ENCODE peak calls at places on chromosome 4, in five cellular contexts. P is activated T-cell treated with anti-CD3 and anti-CD28 coated beads, Interleukin-2, amount 50 U/mL, for 72 hours; X is NCI-H2081 treated with DMSO at 0.1 percent for 48 hours; H is HT1080; Z is T-helper 2 cell. L is an unnamed sample.

GRCh38 chr4:155758500-155759371 is at the start of gene GUCY1B1:
- DNase-seq in P (peak), X (no peak), H (peak), Z (peak), L (peak)

GRCh38 chr4:139619644-139620043 is 46.0 kb upstream of the MGST2 start:
- DNase-seq in P (peak), X (no peak), H (peak), Z (no peak), L (no peak)

GRCh38 chr4:39305902-39306677 is 60.1 kb downstream of the RFC1 start:
- DNase-seq in P (no peak), X (no peak), H (no peak), Z (no peak), L (no peak)

GRCh38 chr4:158829254-158829653 is 60.4 kb downstream of the FNIP2 start:
- DNase-seq in P (no peak), X (no peak), H (no peak), Z (no peak), L (no peak)

GRCh38 chr4:140088317-140088967 is 65.5 kb downstream of the MAML3 start:
- DNase-seq in P (no peak), X (no peak), H (no peak), Z (no peak), L (no peak)

GRCh38 chr4:102139132-102139573 is 206.1 kb downstream of the SLC39A8 start:
- DNase-seq in P (no peak), X (no peak), H (peak), Z (no peak), L (no peak)

GRCh38 chr4:141248029-141248428 is 27.3 kb downstream of the ZNF330 start:
- DNase-seq in P (no peak), X (no peak), H (peak), Z (no peak), L (peak)

GRCh38 chr4:165175879-165176278 is 31.5 kb upstream of the KLHL2 start:
- DNase-seq in P (no peak), X (no peak), H (no peak), Z (no peak), L (no peak)

GRCh38 chr4:183355405-183355804 is 33.2 kb upstream of the CLDN24 start:
- DNase-seq in P (no peak), X (no peak), H (peak), Z (no peak), L (no peak)

GRCh38 chr4:57070461-57070860 is 39.7 kb downstream of the IGFBP7 start:
- DNase-seq in P (no peak), X (no peak), H (no peak), Z (no peak), L (no peak)

GRCh38 chr4:54063224-54063623 is 1.2 kb downstream of the CHIC2 start:
- DNase-seq in P (peak), X (no peak), H (peak), Z (no peak), L (no peak)

GRCh38 chr4:145939856-145940255 is 1.2 kb upstream of the ZNF827 start:
- DNase-seq in P (no peak), X (no peak), H (peak), Z (no peak), L (no peak)

GRCh38 chr4:76458829-76459228 is 23.8 kb downstream of the SHROOM3 start:
- DNase-seq in P (no peak), X (no peak), H (no peak), Z (no peak), L (no peak)

GRCh38 chr4:107666134-107666533 is 53.9 kb downstream of the PAPSS1 start:
- DNase-seq in P (no peak), X (no peak), H (no peak), Z (no peak), L (no peak)

GRCh38 chr4:74283614-74284013 is 24.7 kb upstream of the EPGN start:
- DNase-seq in P (no peak), X (no peak), H (peak), Z (no peak), L (no peak)

GRCh38 chr4:109998867-109999303 is 86.2 kb downstream of the EGF start:
- DNase-seq in P (peak), X (no peak), H (peak), Z (no peak), L (no peak)

GRCh38 chr4:184383497-184384055 is 90.8 kb downstream of the IRF2 start:
- DNase-seq in P (no peak), X (no peak), H (peak), Z (no peak), L (no peak)

GRCh38 chr4:41465135-41465761 is 72.7 kb upstream of the LIMCH1 start:
- DNase-seq in P (no peak), X (no peak), H (no peak), Z (no peak), L (no peak)

GRCh38 chr4:8704632-8705031 is 112.1 kb downstream of the CPZ start:
- DNase-seq in P (no peak), X (no peak), H (no peak), Z (no peak), L (no peak)

GRCh38 chr4:52172166-52172565 is 121.1 kb downstream of the SPATA18 start:
- DNase-seq in P (no peak), X (no peak), H (no peak), Z (no peak), L (no peak)

GRCh38 chr4:13837228-13837627 is 209.7 kb upstream of the BOD1L1 start:
- DNase-seq in P (no peak), X (no peak), H (no peak), Z (no peak), L (no peak)

GRCh38 chr4:148445071-148445902 is 3.1 kb upstream of the NR3C2 start:
- DNase-seq in P (peak), X (no peak), H (peak), Z (peak), L (peak)

GRCh38 chr4:120769227-120769626 is 153.3 kb downstream of the PRDM5 start:
- DNase-seq in P (no peak), X (no peak), H (peak), Z (no peak), L (no peak)

GRCh38 chr4:174592985-174593335 is 70.7 kb upstream of the HPGD start:
- DNase-seq in P (no peak), X (no peak), H (peak), Z (no peak), L (no peak)

GRCh38 chr4:108810087-108810486 is 47.2 kb upstream of the ETNPPL start:
- DNase-seq in P (no peak), X (no peak), H (no peak), Z (no peak), L (no peak)

GRCh38 chr4:61511716-61512488 is 311.8 kb downstream of the ADGRL3 start:
- DNase-seq in P (no peak), X (no peak), H (peak), Z (no peak), L (no peak)

GRCh38 chr4:167578906-167579305 is 344.6 kb upstream of the SPOCK3 start:
- DNase-seq in P (no peak), X (no peak), H (no peak), Z (no peak), L (no peak)

GRCh38 chr4:47525154-47525819 is 40.2 kb downstream of the ATP10D start:
- DNase-seq in P (no peak), X (no peak), H (peak), Z (no peak), L (no peak)

GRCh38 chr4:38930696-38931095 is 63.1 kb downstream of the FAM114A1 start:
- DNase-seq in P (no peak), X (no peak), H (no peak), Z (no peak), L (no peak)

GRCh38 chr4:6546681-6547447 is 28.1 kb upstream of the MAN2B2 start:
- DNase-seq in P (peak), X (no peak), H (peak), Z (no peak), L (no peak)

GRCh38 chr4:111943796-111944203 is 201.5 kb upstream of the FAM241A start:
- DNase-seq in P (peak), X (peak), H (peak), Z (no peak), L (peak)

GRCh38 chr4:74441744-74442143 is 3.2 kb upstream of the AREG start:
- DNase-seq in P (no peak), X (no peak), H (no peak), Z (no peak), L (no peak)

GRCh38 chr4:113293043-113293560 is 243.6 kb downstream of the ANK2 start:
- DNase-seq in P (no peak), X (no peak), H (no peak), Z (no peak), L (no peak)

GRCh38 chr4:23068287-23068686 is 375.6 kb downstream of the GBA3 start:
- DNase-seq in P (no peak), X (no peak), H (no peak), Z (no peak), L (no peak)

GRCh38 chr4:169338246-169338645 is 67.5 kb upstream of the SH3RF1 start:
- DNase-seq in P (no peak), X (no peak), H (no peak), Z (no peak), L (no peak)